ENCODE peak calls at places on chromosomes 13 and 19, in seven cellular contexts. J, L, H, Q, W, R and O are unnamed samples.

GRCh38 chr19:4267901-4268815 is 10.9 kb upstream of the SHD start:
- DNase-seq in J (no peak), L (peak), W (no peak), R (no peak), Q (no peak), H (no peak), O (no peak)

GRCh38 chr13:42395066-42395821 is 123.3 kb downstream of the AKAP11 start:
- DNase-seq in Q (no peak), H (no peak), J (no peak), L (no peak), R (no peak), W (no peak), O (no peak)

GRCh38 chr19:624433-625109 is 8.8 kb downstream of the POLRMT start:
- DNase-seq in L (no peak), R (no peak), J (no peak), Q (no peak), W (no peak), H (no peak), O (no peak)

GRCh38 chr13:51895906-51896888 is 34.4 kb downstream of the CCDC70 start:
- DNase-seq in Q (peak), H (peak), R (no peak), L (peak), J (peak), W (peak), O (peak)

GRCh38 chr19:28841531-28841930 is 371.4 kb downstream of the UQCRFS1 start:
- DNase-seq in L (no peak), H (no peak), R (no peak), W (no peak), Q (no peak), J (no peak), O (no peak)

GRCh38 chr19:3942790-3943409 is 10.0 kb downstream of the NMRK2 start:
- DNase-seq in H (no peak), Q (no peak), J (no peak), L (no peak), R (no peak), W (peak), O (no peak)

GRCh38 chr19:49064768-49065611 is at the start of gene NTF4:
- DNase-seq in Q (peak), W (peak), H (no peak), L (no peak), J (no peak), R (no peak), O (no peak)

GRCh38 chr19:34373601-34374288 is 8.7 kb downstream of the GPI start:
- DNase-seq in R (no peak), J (no peak), L (no peak), H (no peak), W (no peak), Q (no peak), O (no peak)

GRCh38 chr19:54606891-54607781 is 13.7 kb downstream of the LILRA1 start:
- DNase-seq in W (no peak), R (no peak), H (no peak), Q (no peak), L (no peak), J (no peak), O (no peak)

GRCh38 chr13:47901451-47901850 is 99.6 kb downstream of the SUCLA2 start:
- DNase-seq in J (peak), Q (peak), L (no peak), R (no peak), W (peak), H (peak), O (no peak)

GRCh38 chr13:97307882-97308624 is 85.9 kb downstream of the MBNL2 start:
- DNase-seq in Q (peak), L (no peak), J (peak), R (no peak), H (peak), W (no peak), O (no peak)

GRCh38 chr13:39038569-39038898 is 278 bp downstream of the NHLRC3 start:
- DNase-seq in Q (no peak), H (no peak), J (no peak), W (no peak), L (peak), R (no peak), O (no peak)

GRCh38 chr19:38125238-38125637 is 98.8 kb downstream of the DPF1 start:
- DNase-seq in W (no peak), R (no peak), L (no peak), J (no peak), Q (no peak), H (no peak), O (no peak)

GRCh38 chr13:42561752-42562467 is 12.0 kb upstream of the TNFSF11 start:
- DNase-seq in H (no peak), Q (no peak), J (peak), R (no peak), L (no peak), W (no peak), O (no peak)

GRCh38 chr13:77136902-77137420 is 110.0 kb upstream of the FBXL3 start:
- DNase-seq in J (peak), L (no peak), H (peak), Q (no peak), R (no peak), W (no peak), O (peak)

GRCh38 chr13:28658539-28658795 is 463 bp upstream of the POMP start:
- DNase-seq in H (no peak), R (no peak), L (no peak), W (no peak), Q (no peak), J (no peak), O (no peak)

GRCh38 chr13:20566424-20566916 is 487 bp upstream of the IFT88 start:
- DNase-seq in W (no peak), J (peak), Q (no peak), H (peak), R (no peak), L (peak), O (peak)

GRCh38 chr19:1241417-1242095 is at the start of gene ATP5F1D:
- DNase-seq in Q (peak), H (peak), J (peak), W (peak), L (peak), R (peak), O (no peak)

GRCh38 chr19:39320948-39321831 is 527 bp upstream of the LRFN1 start:
- DNase-seq in J (no peak), W (peak), L (no peak), Q (no peak), H (no peak), R (no peak), O (no peak)
- H3K4me3 ChIP-seq in J (no peak), W (no peak), L (peak), Q (peak), H (no peak), R (peak), O (no peak)

GRCh38 chr13:99855516-99855915 is 116.1 kb downstream of the ZIC5 start:
- DNase-seq in H (no peak), Q (no peak), R (no peak), L (no peak), W (no peak), J (no peak), O (no peak)
- TF ChIP-seq CTCF in H (no peak), Q (no peak), R (no peak), L (no peak), W (no peak), J (no peak), O (no peak)

GRCh38 chr13:106417467-106418110 is 117.9 kb downstream of the EFNB2 start:
- DNase-seq in L (peak), R (no peak), J (no peak), Q (no peak), W (no peak), H (no peak), O (no peak)

GRCh38 chr13:106426909-106427308 is 108.6 kb downstream of the EFNB2 start:
- DNase-seq in W (no peak), H (no peak), Q (no peak), R (no peak), L (no peak), J (no peak), O (no peak)

GRCh38 chr13:106424805-106425204 is 110.7 kb downstream of the EFNB2 start:
- DNase-seq in J (no peak), Q (no peak), L (no peak), H (peak), W (no peak), R (no peak), O (no peak)

GRCh38 chr13:106418556-106418955 is 116.9 kb downstream of the EFNB2 start:
- DNase-seq in L (no peak), R (no peak), J (peak), W (no peak), Q (no peak), H (peak), O (peak)

GRCh38 chr13:106423530-106423929 is 111.9 kb downstream of the EFNB2 start:
- DNase-seq in Q (peak), H (no peak), J (no peak), R (no peak), W (no peak), L (no peak), O (no peak)
- H3K4me3 ChIP-seq in Q (no peak), H (no peak), J (no peak), R (no peak), W (no peak), L (no peak), O (no peak)

DNA sequence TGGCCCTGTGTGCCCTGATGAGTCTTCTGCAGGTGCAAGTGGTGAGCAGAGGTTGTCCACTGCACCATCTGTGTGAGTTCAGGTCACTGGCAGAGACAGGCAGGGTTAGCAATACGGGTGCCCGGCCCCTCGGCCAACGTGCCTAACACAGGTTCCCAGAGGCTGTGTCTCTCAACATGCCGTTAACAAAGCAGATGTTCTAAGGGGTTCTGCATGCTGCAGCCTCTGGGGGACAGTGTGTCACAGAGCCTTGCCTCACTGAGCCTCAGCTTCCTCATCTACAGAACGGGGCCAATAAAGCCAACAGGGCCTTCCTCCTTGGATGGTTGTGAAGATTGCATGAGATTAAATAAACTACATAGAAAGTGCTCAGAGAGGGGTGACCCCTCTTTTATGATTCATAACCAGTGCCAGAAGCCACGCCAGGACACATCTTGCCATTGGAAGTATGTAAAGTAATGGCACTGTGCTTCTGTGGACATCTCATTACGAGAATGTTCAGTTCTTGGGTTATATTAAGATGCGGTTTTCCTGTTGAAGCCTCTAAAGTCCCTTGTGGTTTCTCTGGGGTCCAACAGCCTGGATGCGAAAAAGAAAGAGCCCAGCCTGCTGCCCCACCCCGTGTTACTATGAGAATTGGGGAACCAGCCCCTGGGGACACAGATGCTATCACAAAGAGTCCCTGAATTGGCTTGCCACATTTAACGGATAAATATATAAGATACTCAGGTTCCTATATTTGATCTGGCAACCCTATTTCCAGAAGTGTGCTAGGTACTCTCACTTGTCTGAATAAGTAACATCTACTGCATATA is 11.2 kb upstream of the ARHGEF18 start:
- DNase-seq in W (no peak), J (no peak), Q (no peak), R (no peak), L (peak), H (no peak), O (no peak)
- TF ChIP-seq CTCF in W (no peak), J (no peak), Q (no peak), R (no peak), L (no peak), H (no peak), O (no peak)

GRCh38 chr19:15181394-15181793 is 19.4 kb downstream of the NOTCH3 start:
- DNase-seq in Q (no peak), L (no peak), R (no peak), W (no peak), J (no peak), H (no peak), O (no peak)
- H3K4me3 ChIP-seq in Q (no peak), L (peak), R (no peak), W (no peak), J (no peak), H (no peak), O (no peak)

GRCh38 chr19:15562145-15562544 is 52.9 kb upstream of the CYP4F8 start:
- DNase-seq in R (no peak), Q (no peak), W (peak), H (no peak), L (no peak), J (no peak), O (no peak)
- TF ChIP-seq CTCF in R (no peak), Q (no peak), W (no peak), H (no peak), L (no peak), J (no peak), O (no peak)